ENCODE peak calls at places on chromosomes 4 and X, in ten cellular contexts. U is neural progenitor cell, Z is NB4, R is AG09319, I is WERI-Rb-1, H is K562, P is HCT116, B is astrocyte of the spinal cord, W is AG09309, F is heart left ventricle. T is an unnamed sample.

GRCh38 chr4:40056722-40057539 is at the start of gene N4BP2:
- DNase-seq in H (peak; percentile 90), P (peak; percentile 57), W (no peak), F (peak; percentile 93), U (peak; percentile 96), B (peak; percentile 89), R (peak; percentile 44), Z (peak; percentile 94), I (peak; percentile 92), T (peak; percentile 89)

GRCh38 chr4:174156239-174156826 is 127.1 kb downstream of the FBXO8 start:
- DNase-seq in W (no peak), P (peak; percentile 48), I (no peak), B (peak; percentile 58), R (peak; percentile 0), F (no peak), H (peak; percentile 39), U (peak; percentile 44), Z (peak; percentile 51), T (no peak)

GRCh38 chr4:55086561-55086960 is 38.8 kb downstream of the KDR start:
- DNase-seq in R (no peak), W (no peak), F (peak; percentile 55), B (no peak), I (no peak), P (no peak), Z (no peak), U (no peak), H (no peak), T (no peak)

GRCh38 chr4:2396781-2397368 is 21.6 kb downstream of the ZFYVE28 start:
- DNase-seq in W (no peak), R (no peak), Z (no peak), P (no peak), B (no peak), I (no peak), F (no peak), U (no peak), H (no peak), T (no peak)

GRCh38 chr4:141134051-141134450 is 782 bp upstream of the RNF150 start:
- DNase-seq in I (no peak), B (no peak), R (no peak), Z (no peak), W (no peak), P (no peak), F (no peak), U (no peak), H (no peak), T (no peak)

GRCh38 chr4:68288046-68288740 is 42.7 kb upstream of the TMPRSS11B start:
- DNase-seq in H (no peak), U (no peak), B (no peak), P (no peak), Z (no peak), W (no peak), I (no peak), F (no peak), R (no peak), T (no peak)

GRCh38 chr4:78022517-78022916 is 34.6 kb upstream of the FRAS1 start:
- DNase-seq in U (no peak), F (no peak), Z (no peak), W (no peak), H (no peak), I (no peak), R (no peak), P (no peak), B (no peak), T (no peak)

GRCh38 chr4:78661086-78661690 is 109.6 kb downstream of the ANXA3 start:
- DNase-seq in U (no peak), R (no peak), W (no peak), F (no peak), Z (no peak), B (no peak), P (no peak), H (no peak), I (no peak), T (no peak)

GRCh38 chrX:10106801-10107200 is 50.0 kb upstream of the CLCN4 start:
- DNase-seq in U (no peak), P (no peak), H (no peak), Z (no peak), R (no peak), F (no peak), B (no peak), W (no peak), I (no peak), T (no peak)

GRCh38 chr4:117479673-117480072 is 394.3 kb upstream of the TRAM1L1 start:
- DNase-seq in Z (no peak), F (no peak), R (no peak), H (no peak), U (no peak), P (no peak), B (no peak), W (no peak), I (no peak), T (no peak)

GRCh38 chrX:30304866-30305265 is 4.3 kb downstream of the NR0B1 start:
- DNase-seq in I (no peak), U (no peak), P (no peak), W (no peak), B (no peak), R (no peak), H (no peak), Z (no peak), F (no peak), T (no peak)

GRCh38 chrX:136735604-136736003 is 45.1 kb downstream of the ARHGEF6 start:
- DNase-seq in W (no peak), I (no peak), R (no peak), F (no peak), B (no peak), H (no peak), Z (peak; percentile 41), P (no peak), U (no peak), T (no peak)

GRCh38 chr4:147984065-147984777 is 252.3 kb downstream of the ARHGAP10 start:
- DNase-seq in I (peak; percentile 75), Z (peak; percentile 54), H (peak; percentile 71), F (no peak), W (no peak), P (peak; percentile 13), U (peak; percentile 77), B (peak; percentile 55), R (no peak), T (peak; percentile 52)

GRCh38 chr4:54898941-54899340 is 226.5 kb downstream of the KDR start:
- DNase-seq in B (peak; percentile 53), P (no peak), F (no peak), W (no peak), I (no peak), H (no peak), U (no peak), Z (no peak), R (no peak), T (no peak)

GRCh38 chrX:49058794-49059193 is at the start of gene CCDC120:
- DNase-seq in Z (no peak), P (no peak), W (no peak), I (no peak), B (no peak), H (no peak), R (no peak), F (no peak), U (no peak), T (no peak)

GRCh38 chrX:72340572-72340971 is 34.9 kb upstream of the CITED1 start:
- DNase-seq in B (no peak), W (no peak), U (no peak), Z (no peak), H (no peak), P (no peak), R (no peak), F (no peak), I (no peak), T (no peak)

GRCh38 chr4:151163855-151164254 is 64.4 kb downstream of the RPS3A start:
- DNase-seq in W (no peak), B (no peak), R (no peak), U (no peak), Z (no peak), I (no peak), F (no peak), P (no peak), H (no peak), T (no peak)

GRCh38 chrX:111270339-111270738 is at the start of gene CAPN6:
- DNase-seq in R (no peak), B (no peak), Z (no peak), W (no peak), U (peak; percentile 77), I (no peak), F (no peak), P (no peak), H (no peak), T (no peak)

GRCh38 chr4:17027495-17027894 is 129.1 kb upstream of the LDB2 start:
- DNase-seq in P (peak; percentile 73), Z (no peak), H (no peak), I (no peak), W (peak; percentile 92), B (peak; percentile 97), U (no peak), R (peak; percentile 73), F (no peak), T (no peak)

GRCh38 chr4:129095811-129096454 is at the start of gene C4orf33:
- DNase-seq in H (peak; percentile 68), R (no peak), P (peak; percentile 62), I (no peak), W (peak; percentile 5), U (peak; percentile 90), B (peak; percentile 83), F (peak; percentile 77), Z (peak; percentile 81), T (peak; percentile 58)
- TF ChIP-seq CTCF in H (no peak), R (no peak), P (no peak), I (no peak), W (no peak), U (no peak), B (no peak), F (no peak), Z (no peak), T (no peak)

GRCh38 chrX:102129473-102129872 is 4.0 kb downstream of the TCEAL2 start:
- DNase-seq in I (no peak), B (peak; percentile 10), P (no peak), U (no peak), H (no peak), W (no peak), F (no peak), Z (peak; percentile 6), R (no peak), T (no peak)
- TF ChIP-seq CTCF in I (no peak), B (peak; percentile 38), P (peak; percentile 37), U (peak; percentile 39), H (peak; percentile 19), W (peak; percentile 47), F (no peak), Z (peak; percentile 33), R (peak; percentile 42), T (no peak)

DNA sequence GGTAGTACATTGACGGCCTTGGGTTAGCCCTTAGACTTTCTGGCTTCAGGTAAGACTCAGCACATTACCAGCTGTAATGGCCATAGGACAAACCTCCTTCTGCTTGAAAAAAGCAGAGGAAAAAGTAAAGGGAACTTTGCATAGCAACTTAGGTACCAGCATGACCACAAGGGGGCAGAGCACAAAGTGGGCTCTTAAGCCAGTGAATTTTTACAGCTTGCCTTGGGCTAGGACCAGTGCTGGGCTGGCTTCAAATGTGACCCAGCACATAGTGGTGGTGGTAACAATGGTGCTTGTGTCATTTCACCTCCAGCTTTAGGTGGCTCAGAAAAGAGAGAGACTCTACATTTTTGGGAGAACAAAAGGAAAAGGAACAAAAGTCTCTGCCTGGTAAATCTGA is 66.1 kb downstream of the KLHL4 start:
- DNase-seq in R (no peak), I (peak; percentile 28), W (no peak), H (no peak), Z (peak; percentile 33), F (no peak), P (no peak), B (no peak), U (peak; percentile 65), T (peak; percentile 21)
- TF ChIP-seq CTCF in R (peak; percentile 42), I (peak; percentile 70), W (peak; percentile 55), H (peak; percentile 32), Z (peak; percentile 42), F (peak; percentile 15), P (no peak), B (peak; percentile 51), U (peak; percentile 71), T (peak; percentile 54)

GRCh38 chr4:6308890-6309643 is 39.4 kb downstream of the WFS1 start:
- DNase-seq in P (no peak), U (peak; percentile 83), Z (no peak), I (peak; percentile 70), R (no peak), H (no peak), W (no peak), F (peak; percentile 77), B (no peak), T (peak; percentile 64)
- TF ChIP-seq CTCF in P (no peak), U (peak; percentile 36), Z (no peak), I (peak; percentile 23), R (no peak), H (no peak), W (no peak), F (peak; percentile 10), B (peak; percentile 17), T (no peak)

T was measured in endothelial cell.